ENCODE peak calls at places on chromosomes 3 and 15, in nine cellular contexts. N, E, M, Z, A, W, P, D and Y are unnamed samples.

GRCh38 chr3:195909645-195910498 is 1.5 kb upstream of the TNK2 start:
- DNase-seq in N (peak; percentile 99), E (peak; percentile 94), M (peak; percentile 99), Z (no peak), A (peak; percentile 91), W (peak; percentile 82), P (peak; percentile 89), D (peak; percentile 87), Y (peak; percentile 99)

GRCh38 chr15:101242160-101242998 is 9.5 kb downstream of the CHSY1 start:
- DNase-seq in N (peak; percentile 77), E (peak; percentile 66), M (peak; percentile 77), Z (no peak), A (no peak), W (no peak), P (no peak), D (peak; percentile 48), Y (peak; percentile 74)

GRCh38 chr3:50675179-50676030 is 678 bp downstream of the DOCK3 start:
- DNase-seq in N (peak; percentile 49), E (peak; percentile 77), M (peak; percentile 39), Z (no peak), A (no peak), W (peak; percentile 80), P (peak; percentile 27), D (no peak), Y (peak; percentile 56)

GRCh38 chr3:116186128-116186527 is 259.2 kb downstream of the LSAMP start:
- DNase-seq in N (no peak), E (no peak), M (no peak), Z (no peak), A (no peak), W (no peak), P (no peak), D (no peak), Y (no peak)

GRCh38 chr15:67010898-67011619 is 54.3 kb upstream of the SMAD3 start:
- DNase-seq in N (no peak), E (no peak), M (no peak), Z (no peak), A (no peak), W (peak; percentile 71), P (no peak), D (no peak), Y (no peak)

GRCh38 chr15:83108266-83109219 is 1.1 kb downstream of the TM6SF1 start:
- DNase-seq in N (peak; percentile 62), E (peak; percentile 76), M (peak; percentile 53), Z (no peak), A (peak; percentile 74), W (peak; percentile 27), P (peak; percentile 30), D (peak; percentile 42), Y (peak; percentile 68)

GRCh38 chr15:65942436-65942835 is 73.1 kb downstream of the RAB11A start:
- DNase-seq in N (no peak), E (no peak), M (no peak), Z (no peak), A (no peak), W (no peak), P (peak; percentile 67), D (no peak), Y (no peak)

GRCh38 chr15:101492752-101493692 is 3.5 kb upstream of the PCSK6 start:
- DNase-seq in N (peak; percentile 28), E (no peak), M (peak; percentile 13), Z (no peak), A (no peak), W (no peak), P (no peak), D (no peak), Y (no peak)

GRCh38 chr3:50617911-50618481 is 1.0 kb downstream of the MAPKAPK3 start:
- DNase-seq in N (no peak), E (peak; percentile 78), M (no peak), Z (no peak), A (no peak), W (no peak), P (no peak), D (no peak), Y (no peak)

GRCh38 chr3:16448691-16449090 is 64.8 kb downstream of the RFTN1 start:
- DNase-seq in N (no peak), E (peak; percentile 73), M (no peak), Z (peak; percentile 88), A (no peak), W (peak; percentile 24), P (no peak), D (peak; percentile 96), Y (no peak)

GRCh38 chr3:66181764-66182163 is 39.0 kb upstream of the SLC25A26 start:
- DNase-seq in N (no peak), E (no peak), M (no peak), Z (no peak), A (no peak), W (no peak), P (no peak), D (no peak), Y (no peak)

GRCh38 chr3:492586-493296 is 296.2 kb downstream of the CHL1 start:
- DNase-seq in N (no peak), E (no peak), M (no peak), Z (no peak), A (no peak), W (peak; percentile 17), P (no peak), D (peak; percentile 36), Y (no peak)

GRCh38 chr3:153667341-153667740 is 453.8 kb upstream of the ARHGEF26 start:
- DNase-seq in N (no peak), E (no peak), M (no peak), Z (no peak), A (no peak), W (peak; percentile 5), P (no peak), D (no peak), Y (no peak)

GRCh38 chr3:114758828-114759709 is 388.0 kb downstream of the ZBTB20 start:
- DNase-seq in N (no peak), E (no peak), M (no peak), Z (peak; percentile 75), A (no peak), W (no peak), P (no peak), D (peak; percentile 42), Y (no peak)

DNA sequence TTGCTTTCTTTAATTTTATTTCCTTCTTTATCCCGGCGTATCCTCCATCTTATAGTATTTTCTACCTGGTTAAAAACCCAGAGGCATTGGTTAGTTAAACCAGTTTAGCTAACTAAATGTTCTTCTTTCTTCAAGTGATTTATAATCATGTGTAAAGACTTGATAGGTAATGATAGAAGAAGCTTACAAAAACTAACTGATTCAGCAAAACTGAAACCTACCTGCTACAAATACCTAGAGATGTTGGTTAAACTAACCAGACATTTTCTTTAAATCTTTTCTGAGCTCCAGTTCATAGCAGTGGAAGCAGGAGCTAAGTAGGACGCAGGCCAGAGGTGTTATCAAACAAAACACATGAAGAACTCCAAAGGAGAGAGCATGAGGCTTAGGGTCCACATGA is 44.8 kb downstream of the LEO1 start:
- DNase-seq in N (no peak), E (no peak), M (no peak), Z (no peak), A (no peak), W (no peak), P (no peak), D (no peak), Y (no peak)
- TF ChIP-seq CTCF in N (no peak), E (no peak), M (no peak), Z (no peak), A (no peak), W (no peak), P (no peak), D (no peak), Y (no peak)

GRCh38 chr3:143769663-143770062 is 78.6 kb downstream of the SLC9A9 start:
- DNase-seq in N (no peak), E (no peak), M (no peak), Z (peak; percentile 61), A (no peak), W (no peak), P (no peak), D (peak; percentile 12), Y (no peak)

GRCh38 chr3:143763568-143764162 is 84.6 kb downstream of the SLC9A9 start:
- DNase-seq in N (no peak), E (no peak), M (no peak), Z (no peak), A (no peak), W (peak; percentile 47), P (no peak), D (peak; percentile 29), Y (no peak)

GRCh38 chr3:143764840-143765239 is 83.4 kb downstream of the SLC9A9 start:
- DNase-seq in N (no peak), E (no peak), M (no peak), Z (no peak), A (no peak), W (no peak), P (no peak), D (no peak), Y (no peak)
- TF ChIP-seq CTCF in N (no peak), E (no peak), M (no peak), Z (no peak), A (no peak), W (no peak), P (no peak), D (no peak), Y (no peak)

GRCh38 chr15:61115679-61116078 is 113.4 kb downstream of the RORA start:
- DNase-seq in N (no peak), E (no peak), M (no peak), Z (no peak), A (no peak), W (no peak), P (no peak), D (no peak), Y (no peak)

GRCh38 chr15:61116830-61117229 is 112.3 kb downstream of the RORA start:
- DNase-seq in N (no peak), E (no peak), M (no peak), Z (no peak), A (no peak), W (no peak), P (no peak), D (no peak), Y (no peak)

GRCh38 chr15:61106886-61107285 is 122.2 kb downstream of the RORA start:
- DNase-seq in N (no peak), E (no peak), M (no peak), Z (no peak), A (no peak), W (no peak), P (no peak), D (no peak), Y (no peak)

GRCh38 chr15:61115241-61115640 is 113.9 kb downstream of the RORA start:
- DNase-seq in N (no peak), E (no peak), M (no peak), Z (peak; percentile 52), A (no peak), W (no peak), P (no peak), D (no peak), Y (no peak)

GRCh38 chr15:61112231-61112630 is 116.9 kb downstream of the RORA start:
- DNase-seq in N (no peak), E (no peak), M (no peak), Z (no peak), A (no peak), W (peak; percentile 73), P (no peak), D (no peak), Y (no peak)
- TF ChIP-seq CTCF in N (no peak), E (no peak), M (no peak), Z (no peak), A (no peak), W (peak; percentile 31), P (no peak), D (no peak), Y (no peak)

DNA sequence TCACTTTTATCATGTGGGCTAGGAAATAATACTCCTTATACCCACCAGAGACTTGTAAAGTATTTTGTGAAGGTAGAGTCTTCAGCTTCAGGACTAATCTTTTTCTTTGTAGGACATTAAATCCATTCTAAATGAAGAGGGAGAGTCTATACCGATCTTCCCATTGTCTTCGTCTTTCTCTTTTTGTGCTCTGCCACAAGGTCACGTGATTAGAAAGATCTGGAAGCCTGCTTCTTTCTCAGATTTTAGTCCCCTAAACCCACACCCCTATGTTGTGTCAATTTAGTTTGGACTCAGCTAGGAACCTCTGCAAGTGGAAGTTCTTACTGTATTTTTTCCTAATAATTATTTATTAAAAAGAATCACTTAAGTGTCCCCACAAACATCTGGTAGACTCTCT is 507.3 kb downstream of the PYDC2 start:
- DNase-seq in N (no peak), E (no peak), M (no peak), Z (no peak), A (no peak), W (no peak), P (no peak), D (no peak), Y (no peak)
- TF ChIP-seq CTCF in N (no peak), E (no peak), M (no peak), Z (no peak), A (no peak), W (no peak), P (no peak), D (no peak), Y (no peak)